ENCODE peak calls at places on chromosomes 5 and 9, in seven cellular contexts. M is mucosa of descending colon, P is AG09319, U is tibial nerve, L is WTC11, J is body of pancreas, W is HCT116. Y is an unnamed sample.
A peak's percentile ranks its signal among the peaks of the same experiment; 100 is the strongest.

GRCh38 chr5:173315495-173316352 is 12.5 kb downstream of the STC2 start:
- DNase-seq in M (no peak), P (no peak), U (peak; percentile 74), L (no peak), J (peak; percentile 55), W (no peak), Y (no peak)

GRCh38 chr5:118233601-118234000 is 754.7 kb downstream of the DTWD2 start:
- DNase-seq in M (no peak), P (no peak), U (no peak), L (no peak), J (no peak), W (no peak), Y (no peak)

GRCh38 chr9:98607152-98607551 is 101.6 kb downstream of the GABBR2 start:
- DNase-seq in M (no peak), P (no peak), U (no peak), L (no peak), J (no peak), W (no peak), Y (no peak)

GRCh38 chr9:129357773-129358250 is 179.8 kb upstream of the IER5L start:
- DNase-seq in M (no peak), P (no peak), U (no peak), L (no peak), J (no peak), W (no peak), Y (no peak)

GRCh38 chr9:69573666-69574456 is 98.3 kb downstream of the APBA1 start:
- DNase-seq in M (no peak), P (no peak), U (no peak), L (no peak), J (no peak), W (no peak), Y (no peak)

GRCh38 chr5:65796269-65796668 is 74.3 kb downstream of the NLN start:
- DNase-seq in M (no peak), P (no peak), U (no peak), L (no peak), J (no peak), W (no peak), Y (no peak)

GRCh38 chr5:90529939-90530677 is 724 bp upstream of the LYSMD3 start:
- DNase-seq in M (peak; percentile 51), P (peak; percentile 62), U (peak; percentile 59), L (peak; percentile 67), J (peak; percentile 72), W (peak; percentile 58), Y (peak; percentile 28)

GRCh38 chr9:83620841-83621636 is 1.9 kb upstream of the IDNK start:
- DNase-seq in M (no peak), P (no peak), U (peak; percentile 38), L (peak; percentile 28), J (peak; percentile 48), W (peak; percentile 54), Y (peak; percentile 25)

GRCh38 chr5:62729662-62730061 is 151.0 kb downstream of the LRRC70 start:
- DNase-seq in M (no peak), P (no peak), U (no peak), L (no peak), J (no peak), W (no peak), Y (no peak)

GRCh38 chr9:128120061-128120740 is 7.3 kb downstream of the PTGES2 start:
- DNase-seq in M (peak; percentile 48), P (no peak), U (no peak), L (no peak), J (peak; percentile 18), W (no peak), Y (no peak)

GRCh38 chr9:115022760-115023434 is 92.5 kb upstream of the TNFSF8 start:
- DNase-seq in M (no peak), P (peak; percentile 50), U (no peak), L (no peak), J (no peak), W (no peak), Y (no peak)

GRCh38 chr5:105735704-105736103 is 1935.0 kb downstream of the EFNA5 start:
- DNase-seq in M (no peak), P (no peak), U (no peak), L (no peak), J (no peak), W (no peak), Y (no peak)

GRCh38 chr5:81242906-81243436 is 9.8 kb downstream of the CKMT2 start:
- DNase-seq in M (no peak), P (no peak), U (no peak), L (no peak), J (no peak), W (no peak), Y (no peak)

GRCh38 chr5:139642213-139642612 is 5.9 kb upstream of the CXXC5 start:
- DNase-seq in M (no peak), P (no peak), U (no peak), L (no peak), J (no peak), W (no peak), Y (no peak)

GRCh38 chr9:124766815-124767554 is 4.1 kb downstream of the NR6A1 start:
- DNase-seq in M (no peak), P (no peak), U (no peak), L (no peak), J (no peak), W (no peak), Y (no peak)

GRCh38 chr5:135194573-135195266 is 160.7 kb upstream of the PITX1 start:
- DNase-seq in M (no peak), P (peak; percentile 84), U (no peak), L (no peak), J (no peak), W (no peak), Y (no peak)

GRCh38 chr9:79201641-79202040 is 370.1 kb upstream of the TLE4 start:
- DNase-seq in M (no peak), P (no peak), U (no peak), L (no peak), J (no peak), W (no peak), Y (no peak)

GRCh38 chr5:116388564-116389258 is 185.9 kb downstream of the SEMA6A start:
- DNase-seq in M (no peak), P (no peak), U (no peak), L (peak; percentile 25), J (no peak), W (no peak), Y (no peak)

DNA sequence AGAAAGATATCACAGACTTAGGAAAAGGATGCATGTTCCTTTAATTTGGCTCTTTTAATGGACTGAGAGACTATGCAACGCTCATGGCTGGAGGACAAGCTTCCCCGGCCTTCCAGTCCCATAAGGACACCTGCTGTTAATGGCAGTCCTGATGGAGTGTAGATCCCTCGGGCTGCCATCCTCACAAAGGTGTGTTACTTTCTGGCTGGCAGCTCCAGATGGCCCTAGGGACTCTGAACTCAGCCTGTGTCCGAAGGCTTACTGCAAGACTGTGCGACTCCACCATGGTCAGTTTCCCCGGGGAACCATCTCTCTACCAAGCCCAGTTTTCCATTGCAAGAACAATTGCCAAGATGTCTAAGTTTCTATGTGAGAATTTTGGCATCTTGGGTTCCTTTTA is 25.5 kb upstream of the KCNIP1 start:
- DNase-seq in M (no peak), P (no peak), U (no peak), L (no peak), J (no peak), W (no peak), Y (no peak)
- TF ChIP-seq CTCF in M (no peak), P (no peak), U (no peak), L (no peak), J (no peak), W (no peak), Y (no peak)

DNA sequence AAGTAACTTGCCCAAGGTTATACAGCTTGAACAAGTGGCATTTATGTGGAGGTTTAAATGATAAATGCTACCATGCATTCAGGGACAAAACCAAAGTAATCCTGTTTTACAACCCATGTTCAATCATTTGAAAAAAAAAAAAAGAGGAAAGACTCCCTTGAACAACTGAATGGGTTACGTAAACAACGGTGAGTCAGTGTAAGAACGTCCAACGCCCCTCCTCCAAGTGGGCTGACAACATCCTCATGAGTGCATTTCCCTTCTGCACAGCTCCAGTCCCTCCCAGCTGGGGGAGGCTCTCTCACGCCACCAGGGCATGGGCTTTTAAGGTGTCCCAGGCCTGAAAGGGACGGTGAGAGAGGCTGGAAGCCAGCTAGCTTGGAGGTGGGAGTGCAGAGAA is 90.0 kb downstream of the PRRT1B start:
- DNase-seq in M (peak; percentile 90), P (peak; percentile 88), U (peak; percentile 82), L (no peak), J (peak; percentile 84), W (peak; percentile 71), Y (peak; percentile 57)
- TF ChIP-seq CTCF in M (no peak), P (peak; percentile 11), U (no peak), L (no peak), J (no peak), W (no peak), Y (no peak)

DNA sequence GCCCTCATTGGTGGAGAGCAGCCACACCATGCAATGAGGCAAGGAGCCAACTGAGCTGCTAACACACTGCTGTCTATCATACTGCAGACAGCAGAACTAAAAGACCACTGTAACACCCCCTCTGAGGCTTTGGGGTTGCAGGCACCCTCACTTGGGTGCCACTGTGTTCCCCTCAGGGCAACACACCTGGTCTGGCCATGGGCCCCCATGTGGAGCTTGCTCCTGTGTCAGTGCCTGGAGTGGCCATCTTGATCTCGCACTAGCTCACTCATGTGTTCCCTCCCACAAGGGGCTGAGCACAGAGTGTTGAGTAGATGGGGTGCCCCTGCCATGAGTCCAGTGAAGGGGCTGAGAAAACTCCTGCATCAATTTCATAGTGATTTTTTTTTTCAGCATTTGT is 532.4 kb upstream of the FTMT start:
- DNase-seq in M (no peak), P (no peak), U (no peak), L (no peak), J (no peak), W (no peak), Y (no peak)
- TF ChIP-seq CTCF in M (no peak), P (no peak), U (no peak), L (no peak), J (no peak), W (no peak), Y (no peak)

GRCh38 chr5:78472469-78473106 is 112.2 kb downstream of the SCAMP1 start:
- DNase-seq in M (no peak), P (no peak), U (no peak), L (no peak), J (no peak), W (no peak), Y (no peak)
- TF ChIP-seq CTCF in M (no peak), P (peak; percentile 24), U (no peak), L (no peak), J (no peak), W (no peak), Y (no peak)

GRCh38 chr9:126582427-126582826 is 31.3 kb upstream of the LMX1B start:
- DNase-seq in M (no peak), P (no peak), U (no peak), L (no peak), J (no peak), W (no peak), Y (no peak)
- TF ChIP-seq CTCF in M (no peak), P (no peak), U (no peak), L (no peak), J (no peak), W (no peak), Y (no peak)

DNA sequence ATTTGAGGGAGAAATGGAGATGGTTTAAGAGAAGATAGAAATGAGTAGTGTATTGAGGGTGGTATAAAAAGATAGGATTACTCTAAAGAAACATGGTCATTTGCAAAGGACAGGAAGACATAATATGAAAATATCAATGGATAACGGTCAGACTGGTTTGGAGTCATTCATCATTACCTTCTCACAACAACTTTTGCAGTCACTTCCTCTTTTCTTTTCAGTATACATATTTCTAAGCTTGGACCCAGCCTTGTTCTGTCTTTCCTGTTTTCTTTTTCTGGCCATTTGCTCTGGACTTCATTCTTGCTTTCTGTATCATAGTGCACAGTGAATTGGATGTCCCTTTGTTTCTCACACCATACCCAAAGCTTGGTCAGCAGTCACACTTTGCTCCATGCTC is 966.5 kb upstream of the TYRP1 start:
- DNase-seq in M (no peak), P (no peak), U (no peak), L (no peak), J (no peak), W (no peak), Y (no peak)
- TF ChIP-seq CTCF in M (no peak), P (no peak), U (no peak), L (no peak), J (no peak), W (no peak), Y (no peak)

Y was measured in omental fat pad.